ENCODE peak calls at places on chromosomes 13 and 19, in seven cellular contexts. One of them, this sample, is unnamed. For H3K27me3 and H3K4me1, the result is how much of the 10 kb centered on the place peaks cover.

GRCh38 chr13:97113231-97114001 is 108.7 kb upstream of the MBNL2 start:
- DNase-seq in heart left ventricle: no peak
- DNase-seq in GM23248: no peak
- DNase-seq in thoracic aorta: no peak
- DNase-seq in neuronal stem cell: no peak
- DNase-seq in left ventricle myocardium inferior: no peak
- DNase-seq in effector memory CD4-positive, alpha-beta T cell: no peak
- DNase-seq in this sample: no peak

GRCh38 chr19:33177417-33177976 is 16.6 kb upstream of the LRP3 start:
- DNase-seq in heart left ventricle: no peak
- DNase-seq in GM23248: peak
- DNase-seq in thoracic aorta: peak
- DNase-seq in neuronal stem cell: no peak
- DNase-seq in left ventricle myocardium inferior: no peak
- DNase-seq in effector memory CD4-positive, alpha-beta T cell: no peak
- DNase-seq in this sample: no peak

GRCh38 chr13:32911506-32911905 is 104.7 kb upstream of the KL start:
- DNase-seq in heart left ventricle: no peak
- DNase-seq in GM23248: peak
- DNase-seq in thoracic aorta: no peak
- DNase-seq in neuronal stem cell: peak
- DNase-seq in left ventricle myocardium inferior: no peak
- DNase-seq in effector memory CD4-positive, alpha-beta T cell: no peak
- DNase-seq in this sample: no peak

GRCh38 chr13:76884571-76885202 is 1.5 kb downstream of the KCTD12 start:
- DNase-seq in heart left ventricle: no peak
- DNase-seq in GM23248: peak
- DNase-seq in thoracic aorta: no peak
- DNase-seq in neuronal stem cell: no peak
- DNase-seq in left ventricle myocardium inferior: no peak
- DNase-seq in effector memory CD4-positive, alpha-beta T cell: no peak
- DNase-seq in this sample: no peak

GRCh38 chr19:48934837-48935236 is 1.3 kb downstream of the DHDH start:
- DNase-seq in heart left ventricle: no peak
- DNase-seq in GM23248: no peak
- DNase-seq in thoracic aorta: no peak
- DNase-seq in neuronal stem cell: no peak
- DNase-seq in left ventricle myocardium inferior: no peak
- DNase-seq in effector memory CD4-positive, alpha-beta T cell: no peak
- DNase-seq in this sample: no peak

GRCh38 chr13:95235199-95235726 is 66.0 kb downstream of the ABCC4 start:
- DNase-seq in heart left ventricle: no peak
- DNase-seq in GM23248: no peak
- DNase-seq in thoracic aorta: no peak
- DNase-seq in neuronal stem cell: no peak
- DNase-seq in left ventricle myocardium inferior: no peak
- DNase-seq in effector memory CD4-positive, alpha-beta T cell: no peak
- DNase-seq in this sample: peak

GRCh38 chr19:23343434-23344010 is 51.7 kb downstream of the ZNF91 start:
- DNase-seq in heart left ventricle: no peak
- DNase-seq in GM23248: no peak
- DNase-seq in thoracic aorta: no peak
- DNase-seq in neuronal stem cell: no peak
- DNase-seq in left ventricle myocardium inferior: no peak
- DNase-seq in effector memory CD4-positive, alpha-beta T cell: no peak
- DNase-seq in this sample: no peak

GRCh38 chr19:48715681-48716171 is 3.8 kb downstream of the MAMSTR start:
- DNase-seq in heart left ventricle: no peak
- DNase-seq in GM23248: peak
- DNase-seq in thoracic aorta: no peak
- DNase-seq in neuronal stem cell: no peak
- DNase-seq in left ventricle myocardium inferior: no peak
- DNase-seq in effector memory CD4-positive, alpha-beta T cell: no peak
- DNase-seq in this sample: no peak

GRCh38 chr19:780935-781334 is 16.3 kb upstream of the PTBP1 start:
- DNase-seq in heart left ventricle: no peak
- DNase-seq in GM23248: no peak
- DNase-seq in thoracic aorta: no peak
- DNase-seq in neuronal stem cell: no peak
- DNase-seq in left ventricle myocardium inferior: no peak
- DNase-seq in effector memory CD4-positive, alpha-beta T cell: no peak
- DNase-seq in this sample: no peak

GRCh38 chr19:42277821-42278809 is 9.1 kb downstream of the CIC start:
- DNase-seq in heart left ventricle: no peak
- DNase-seq in GM23248: peak
- DNase-seq in thoracic aorta: no peak
- DNase-seq in neuronal stem cell: no peak
- DNase-seq in left ventricle myocardium inferior: no peak
- DNase-seq in effector memory CD4-positive, alpha-beta T cell: no peak
- DNase-seq in this sample: no peak

GRCh38 chr13:56700324-56700723 is 440.4 kb upstream of the PRR20A start:
- DNase-seq in heart left ventricle: no peak
- DNase-seq in GM23248: no peak
- DNase-seq in thoracic aorta: no peak
- DNase-seq in neuronal stem cell: no peak
- DNase-seq in left ventricle myocardium inferior: no peak
- DNase-seq in effector memory CD4-positive, alpha-beta T cell: no peak
- DNase-seq in this sample: no peak

GRCh38 chr13:68608147-68608546 is 1378.0 kb upstream of the PCDH9 start:
- DNase-seq in heart left ventricle: no peak
- DNase-seq in GM23248: no peak
- DNase-seq in thoracic aorta: no peak
- DNase-seq in neuronal stem cell: no peak
- DNase-seq in left ventricle myocardium inferior: no peak
- DNase-seq in effector memory CD4-positive, alpha-beta T cell: no peak
- DNase-seq in this sample: no peak

GRCh38 chr19:8304841-8305621 is 3.1 kb downstream of the CD320 start:
- DNase-seq in heart left ventricle: no peak
- DNase-seq in GM23248: no peak
- DNase-seq in thoracic aorta: no peak
- DNase-seq in neuronal stem cell: peak
- DNase-seq in left ventricle myocardium inferior: no peak
- DNase-seq in effector memory CD4-positive, alpha-beta T cell: no peak
- DNase-seq in this sample: peak

GRCh38 chr13:20848203-20848602 is 54.3 kb downstream of the XPO4 start:
- DNase-seq in heart left ventricle: no peak
- DNase-seq in GM23248: no peak
- DNase-seq in thoracic aorta: no peak
- DNase-seq in neuronal stem cell: no peak
- DNase-seq in left ventricle myocardium inferior: no peak
- DNase-seq in effector memory CD4-positive, alpha-beta T cell: no peak
- DNase-seq in this sample: no peak

GRCh38 chr19:15091918-15092753 is 10.1 kb downstream of the OR1I1 start:
- DNase-seq in heart left ventricle: no peak
- DNase-seq in GM23248: peak
- DNase-seq in thoracic aorta: no peak
- DNase-seq in neuronal stem cell: peak
- DNase-seq in left ventricle myocardium inferior: no peak
- DNase-seq in effector memory CD4-positive, alpha-beta T cell: no peak
- DNase-seq in this sample: no peak

GRCh38 chr19:7783991-7784421 is 21.0 kb downstream of the CLEC4M start:
- DNase-seq in heart left ventricle: no peak
- DNase-seq in GM23248: peak
- DNase-seq in thoracic aorta: no peak
- DNase-seq in neuronal stem cell: no peak
- DNase-seq in left ventricle myocardium inferior: no peak
- DNase-seq in effector memory CD4-positive, alpha-beta T cell: no peak
- DNase-seq in this sample: peak

GRCh38 chr13:45393941-45394570 is 24.1 kb downstream of the SLC25A30 start:
- DNase-seq in heart left ventricle: no peak
- DNase-seq in GM23248: peak
- DNase-seq in thoracic aorta: no peak
- DNase-seq in neuronal stem cell: peak
- DNase-seq in left ventricle myocardium inferior: no peak
- DNase-seq in effector memory CD4-positive, alpha-beta T cell: no peak
- DNase-seq in this sample: no peak

GRCh38 chr19:46728693-46729339 is 11.9 kb upstream of the PRKD2 start:
- DNase-seq in heart left ventricle: peak
- DNase-seq in GM23248: peak
- DNase-seq in thoracic aorta: no peak
- DNase-seq in neuronal stem cell: peak
- DNase-seq in left ventricle myocardium inferior: peak
- DNase-seq in effector memory CD4-positive, alpha-beta T cell: peak
- DNase-seq in this sample: peak

GRCh38 chr19:46759817-46760333 is 13.6 kb upstream of the STRN4 start:
- DNase-seq in heart left ventricle: no peak
- DNase-seq in GM23248: peak
- DNase-seq in thoracic aorta: no peak
- DNase-seq in neuronal stem cell: no peak
- DNase-seq in left ventricle myocardium inferior: no peak
- DNase-seq in effector memory CD4-positive, alpha-beta T cell: no peak
- DNase-seq in this sample: no peak

GRCh38 chr19:54029930-54030490 is 33.7 kb downstream of the VSTM1 start:
- DNase-seq in heart left ventricle: no peak
- DNase-seq in GM23248: peak
- DNase-seq in thoracic aorta: no peak
- DNase-seq in neuronal stem cell: peak
- DNase-seq in left ventricle myocardium inferior: peak
- DNase-seq in effector memory CD4-positive, alpha-beta T cell: peak
- DNase-seq in this sample: peak

GRCh38 chr13:34515201-34515600 is 426.9 kb upstream of the NBEA start:
- DNase-seq in heart left ventricle: no peak
- DNase-seq in GM23248: no peak
- DNase-seq in thoracic aorta: no peak
- DNase-seq in neuronal stem cell: no peak
- DNase-seq in left ventricle myocardium inferior: no peak
- DNase-seq in effector memory CD4-positive, alpha-beta T cell: no peak
- DNase-seq in this sample: no peak

GRCh38 chr19:1250374-1251232 is 2.2 kb downstream of the MIDN start:
- DNase-seq in heart left ventricle: peak
- DNase-seq in GM23248: peak
- DNase-seq in thoracic aorta: no peak
- DNase-seq in neuronal stem cell: peak
- DNase-seq in left ventricle myocardium inferior: peak
- DNase-seq in effector memory CD4-positive, alpha-beta T cell: peak
- DNase-seq in this sample: no peak

GRCh38 chr13:37058801-37059135 is 720 bp downstream of the SUPT20H start:
- DNase-seq in heart left ventricle: no peak
- DNase-seq in GM23248: peak
- DNase-seq in thoracic aorta: no peak
- DNase-seq in neuronal stem cell: no peak
- DNase-seq in left ventricle myocardium inferior: no peak
- DNase-seq in effector memory CD4-positive, alpha-beta T cell: no peak
- DNase-seq in this sample: no peak

GRCh38 chr13:22107549-22107948 is 436.7 kb downstream of the FGF9 start:
- DNase-seq in heart left ventricle: no peak
- DNase-seq in GM23248: no peak
- DNase-seq in thoracic aorta: no peak
- DNase-seq in neuronal stem cell: no peak
- DNase-seq in left ventricle myocardium inferior: no peak
- DNase-seq in effector memory CD4-positive, alpha-beta T cell: no peak
- DNase-seq in this sample: no peak

GRCh38 chr19:46998445-46999142 is 21.0 kb upstream of the NPAS1 start:
- DNase-seq in heart left ventricle: no peak
- DNase-seq in GM23248: no peak
- DNase-seq in thoracic aorta: no peak
- DNase-seq in neuronal stem cell: no peak
- DNase-seq in left ventricle myocardium inferior: no peak
- DNase-seq in effector memory CD4-positive, alpha-beta T cell: no peak
- DNase-seq in this sample: no peak

DNA sequence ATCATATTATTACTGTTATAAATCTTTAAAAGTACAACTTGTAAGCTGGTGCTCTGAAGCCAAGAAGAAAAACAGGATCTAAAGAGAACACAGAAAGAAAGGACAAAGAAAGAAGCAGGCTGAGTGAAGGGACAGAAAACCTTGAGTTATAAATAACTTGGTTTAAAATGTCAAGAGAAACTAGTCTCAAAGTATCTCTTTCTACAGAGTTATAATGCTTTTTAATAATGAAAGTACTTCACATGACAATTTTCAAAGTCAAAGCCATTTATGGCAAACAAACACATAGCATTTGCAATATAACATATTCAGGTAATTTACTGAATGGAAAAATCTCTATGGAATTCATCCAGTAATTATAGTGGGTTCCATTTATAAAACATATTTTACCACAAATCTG is 33.4 kb downstream of the CAB39L start:
- DNase-seq in heart left ventricle: no peak
- DNase-seq in GM23248: no peak
- DNase-seq in thoracic aorta: no peak
- DNase-seq in neuronal stem cell: no peak
- DNase-seq in left ventricle myocardium inferior: no peak
- DNase-seq in effector memory CD4-positive, alpha-beta T cell: no peak
- DNase-seq in this sample: no peak
- H3K27me3 ChIP-seq in heart left ventricle: under half
- H3K27me3 ChIP-seq in GM23248: under half
- H3K27me3 ChIP-seq in thoracic aorta: under half
- H3K27me3 ChIP-seq in neuronal stem cell: under half
- H3K27me3 ChIP-seq in left ventricle myocardium inferior: under half
- H3K27me3 ChIP-seq in effector memory CD4-positive, alpha-beta T cell: under half
- H3K27me3 ChIP-seq in this sample: under half

DNA sequence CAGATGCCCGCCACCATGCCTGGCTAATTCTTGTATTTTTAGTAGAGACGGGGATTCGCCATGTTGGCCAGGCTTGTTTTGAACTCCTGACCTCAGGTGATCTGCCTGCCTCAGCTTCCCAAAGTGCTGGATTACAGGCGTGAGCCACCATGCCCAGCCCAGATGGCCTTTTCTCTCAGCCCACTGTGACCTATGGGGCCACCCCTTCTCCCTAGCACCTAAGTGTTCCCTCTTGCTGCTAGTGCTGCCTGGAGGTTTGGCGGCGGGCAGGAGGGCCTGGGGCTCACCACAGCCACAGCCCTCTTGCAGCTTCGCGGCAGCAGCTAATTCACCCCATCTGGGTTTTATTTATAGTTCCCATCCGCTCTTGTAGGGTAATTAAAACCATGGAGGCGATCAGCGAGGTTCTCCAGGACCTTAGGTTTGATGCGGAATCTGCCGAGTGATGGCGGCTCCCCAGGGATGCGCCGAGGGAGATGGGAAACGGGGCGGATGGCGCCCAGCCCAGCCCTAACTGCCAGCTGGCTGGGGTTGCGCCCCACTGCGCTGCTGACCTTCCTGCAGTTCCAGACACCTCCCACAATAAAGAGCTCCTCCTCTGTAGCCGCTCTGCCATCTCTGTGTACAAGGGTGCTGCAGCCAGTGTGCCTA is 3.3 kb downstream of the REX1BD start:
- DNase-seq in heart left ventricle: no peak
- DNase-seq in GM23248: peak
- DNase-seq in thoracic aorta: no peak
- DNase-seq in neuronal stem cell: no peak
- DNase-seq in left ventricle myocardium inferior: no peak
- DNase-seq in effector memory CD4-positive, alpha-beta T cell: no peak
- DNase-seq in this sample: no peak
- H3K4me1 ChIP-seq in heart left ventricle: under half
- H3K4me1 ChIP-seq in GM23248: under half
- H3K4me1 ChIP-seq in thoracic aorta: under half
- H3K4me1 ChIP-seq in neuronal stem cell: under half
- H3K4me1 ChIP-seq in left ventricle myocardium inferior: half or more
- H3K4me1 ChIP-seq in effector memory CD4-positive, alpha-beta T cell: under half
- H3K4me1 ChIP-seq in this sample: under half

GRCh38 chr19:35559781-35560180 is 3.7 kb downstream of the ATP4A start:
- DNase-seq in heart left ventricle: no peak
- DNase-seq in GM23248: no peak
- DNase-seq in thoracic aorta: no peak
- DNase-seq in neuronal stem cell: no peak
- DNase-seq in left ventricle myocardium inferior: no peak
- DNase-seq in effector memory CD4-positive, alpha-beta T cell: no peak
- DNase-seq in this sample: no peak
- H3K27me3 ChIP-seq in heart left ventricle: under half
- H3K27me3 ChIP-seq in GM23248: under half
- H3K27me3 ChIP-seq in thoracic aorta: under half
- H3K27me3 ChIP-seq in neuronal stem cell: half or more
- H3K27me3 ChIP-seq in left ventricle myocardium inferior: half or more
- H3K27me3 ChIP-seq in effector memory CD4-positive, alpha-beta T cell: under half
- H3K27me3 ChIP-seq in this sample: under half

GRCh38 chr13:30835442-30835841 is 70.6 kb upstream of the MEDAG start:
- DNase-seq in heart left ventricle: no peak
- DNase-seq in GM23248: no peak
- DNase-seq in thoracic aorta: no peak
- DNase-seq in neuronal stem cell: no peak
- DNase-seq in left ventricle myocardium inferior: no peak
- DNase-seq in effector memory CD4-positive, alpha-beta T cell: no peak
- DNase-seq in this sample: no peak
- H3K4me1 ChIP-seq in heart left ventricle: under half
- H3K4me1 ChIP-seq in GM23248: under half
- H3K4me1 ChIP-seq in thoracic aorta: under half
- H3K4me1 ChIP-seq in neuronal stem cell: under half
- H3K4me1 ChIP-seq in left ventricle myocardium inferior: under half
- H3K4me1 ChIP-seq in effector memory CD4-positive, alpha-beta T cell: under half
- H3K4me1 ChIP-seq in this sample: under half